ENCODE peak calls at places on chromosomes 4 and X, in four cellular contexts. Y is HepG2, B is ovary, J is sigmoid colon. G is an unnamed sample.
A peak's percentile ranks its signal among the peaks of the same experiment; 100 is the strongest.

GRCh38 chr4:4821577-4821976 is 37.9 kb upstream of the MSX1 start:
- DNase-seq in Y (peak; percentile 75), B (no peak), J (no peak), G (no peak)

GRCh38 chrX:31546130-31546529 is 474.3 kb upstream of the FTHL17 start:
- DNase-seq in Y (no peak), B (no peak), J (no peak), G (no peak)

GRCh38 chr4:7737752-7738457 is 201.8 kb downstream of the AFAP1 start:
- DNase-seq in Y (no peak), B (no peak), J (no peak), G (no peak)

GRCh38 chrX:23792861-23793553 is 10.0 kb downstream of the SAT1 start:
- DNase-seq in Y (no peak), B (no peak), J (no peak), G (no peak)

GRCh38 chrX:106201502-106202178 is 33.5 kb downstream of the PWWP3B start:
- DNase-seq in Y (no peak), B (no peak), J (no peak), G (no peak)

GRCh38 chrX:123983240-123983639 is 21.7 kb downstream of the STAG2 start:
- DNase-seq in Y (no peak), B (no peak), J (no peak), G (no peak)

GRCh38 chrX:150324035-150324728 is 38.9 kb upstream of the MAMLD1 start:
- DNase-seq in Y (peak; percentile 4), B (no peak), J (no peak), G (no peak)

GRCh38 chrX:69163936-69164741 is 1.1 kb downstream of the PJA1 start:
- DNase-seq in Y (no peak), B (peak; percentile 34), J (no peak), G (peak; percentile 27)

GRCh38 chr4:149631629-149632028 is 184.0 kb downstream of the IQCM start:
- DNase-seq in Y (no peak), B (no peak), J (no peak), G (no peak)

GRCh38 chr4:42397256-42397634 is at the start of gene SHISA3:
- DNase-seq in Y (no peak), B (no peak), J (no peak), G (peak; percentile 9)

GRCh38 chr4:26257850-26258249 is 63.0 kb upstream of the RBPJ start:
- DNase-seq in Y (no peak), B (no peak), J (no peak), G (no peak)

GRCh38 chrX:10952619-10953018 is 158.5 kb upstream of the HCCS start:
- DNase-seq in Y (no peak), B (no peak), J (no peak), G (no peak)

GRCh38 chr4:173463816-173464215 is 64.9 kb upstream of the SCRG1 start:
- DNase-seq in Y (no peak), B (no peak), J (no peak), G (no peak)

GRCh38 chr4:144687466-144687865 is 41.5 kb downstream of the HHIP start:
- DNase-seq in Y (no peak), B (no peak), J (no peak), G (no peak)

GRCh38 chr4:137124278-137124932 is 407.9 kb downstream of the PCDH18 start:
- DNase-seq in Y (peak; percentile 17), B (no peak), J (no peak), G (no peak)

GRCh38 chrX:10325606-10326005 is 168.8 kb downstream of the CLCN4 start:
- DNase-seq in Y (no peak), B (no peak), J (no peak), G (no peak)

GRCh38 chr4:67568820-67569219 is 10.3 kb downstream of the STAP1 start:
- DNase-seq in Y (no peak), B (no peak), J (no peak), G (no peak)

GRCh38 chrX:100643943-100644587 is at the start of gene SRPX2:
- DNase-seq in Y (no peak), B (peak; percentile 69), J (peak; percentile 85), G (peak; percentile 50)

GRCh38 chr4:5711479-5712184 is 631 bp downstream of the EVC start:
- DNase-seq in Y (peak; percentile 15), B (peak; percentile 36), J (peak; percentile 77), G (no peak)

GRCh38 chrX:68686684-68687045 is 39.2 kb downstream of the STARD8 start:
- DNase-seq in Y (no peak), B (peak; percentile 40), J (peak; percentile 74), G (no peak)

GRCh38 chr4:152831416-152831815 is 51.7 kb downstream of the ARFIP1 start:
- DNase-seq in Y (no peak), B (no peak), J (no peak), G (no peak)

GRCh38 chr4:42008011-42008786 is 17.9 kb downstream of the SLC30A9 start:
- DNase-seq in Y (no peak), B (no peak), J (no peak), G (no peak)

GRCh38 chr4:25654031-25654970 is 1.4 kb upstream of the SLC34A2 start:
- DNase-seq in Y (no peak), B (no peak), J (no peak), G (no peak)

DNA sequence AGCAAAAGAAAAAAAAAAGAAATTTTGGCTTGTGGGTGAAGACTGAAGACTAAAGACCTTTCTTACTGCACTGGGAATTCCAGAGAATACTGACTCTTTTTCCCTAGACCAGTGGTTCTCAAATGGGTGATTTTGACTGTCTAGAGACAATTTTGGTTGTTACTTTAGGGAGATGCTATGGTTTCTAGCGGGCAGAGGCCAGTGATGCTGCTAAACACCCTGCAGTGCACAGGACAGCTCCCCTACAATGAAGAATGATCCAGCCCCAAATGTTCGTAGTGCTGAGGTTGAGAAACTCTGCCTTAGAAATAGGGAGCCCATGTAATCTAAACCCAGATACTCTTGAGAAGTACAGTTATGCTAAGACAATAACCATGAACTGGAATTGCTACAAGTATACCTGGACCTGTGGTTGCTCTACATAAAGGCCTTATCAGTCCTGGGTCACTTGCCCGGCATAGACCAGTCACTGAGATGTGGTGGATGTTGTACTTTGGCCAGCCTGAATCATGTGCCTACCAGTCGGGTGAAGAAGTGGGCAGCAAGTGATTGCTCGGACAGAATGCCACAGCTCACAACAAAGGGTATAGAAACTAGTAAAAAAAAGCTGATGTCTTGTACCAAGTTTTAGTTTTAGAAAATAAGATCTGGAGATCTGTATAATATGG is 16.0 kb downstream of the ARHGAP10 start:
- DNase-seq in Y (no peak), B (no peak), J (no peak), G (no peak)
- TF ChIP-seq EP300 in Y (no peak), B (no peak), J (no peak), G (no peak)

GRCh38 chr4:101787917-101788316 is 2.6 kb upstream of the BANK1 start:
- DNase-seq in Y (no peak), B (no peak), J (no peak), G (no peak)
- TF ChIP-seq EP300 in Y (no peak), B (no peak), J (no peak), G (no peak)

DNA sequence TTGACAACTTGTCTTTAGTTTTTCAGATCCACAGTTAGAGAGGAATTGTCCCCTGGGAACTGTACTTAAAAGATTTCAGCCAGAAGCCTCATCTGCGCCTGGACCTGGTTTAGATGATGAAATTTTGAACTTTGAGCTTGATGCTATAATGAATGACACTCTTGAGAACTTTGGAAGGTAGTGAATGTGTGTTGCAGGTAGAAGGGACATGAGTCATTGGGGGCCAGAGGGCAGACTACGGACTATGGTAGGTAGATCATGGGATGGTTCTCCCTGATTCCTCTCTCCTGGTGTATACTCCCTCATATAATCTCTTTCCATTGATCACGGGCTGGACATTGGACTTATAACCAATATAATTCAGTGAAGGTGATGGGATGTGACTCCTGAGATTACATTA is 38.8 kb upstream of the GLRA3 start:
- DNase-seq in Y (no peak), B (no peak), J (no peak), G (no peak)
- TF ChIP-seq EP300 in Y (no peak), B (no peak), J (no peak), G (no peak)

GRCh38 chr4:72525938-72526337 is 43.1 kb downstream of the ADAMTS3 start:
- DNase-seq in Y (no peak), B (peak; percentile 79), J (no peak), G (no peak)
- TF ChIP-seq EP300 in Y (no peak), B (no peak), J (no peak), G (no peak)

GRCh38 chrX:12997898-12998687 is 23.2 kb downstream of the TMSB4X start:
- DNase-seq in Y (no peak), B (no peak), J (no peak), G (no peak)

GRCh38 chrX:13000311-13000811 is 25.5 kb downstream of the TMSB4X start:
- DNase-seq in Y (no peak), B (no peak), J (no peak), G (no peak)

GRCh38 chrX:13001097-13001496 is 26.2 kb downstream of the TMSB4X start:
- DNase-seq in Y (no peak), B (no peak), J (no peak), G (no peak)

GRCh38 chrX:12996934-12997435 is 22.1 kb downstream of the TMSB4X start:
- DNase-seq in Y (no peak), B (no peak), J (no peak), G (no peak)

DNA sequence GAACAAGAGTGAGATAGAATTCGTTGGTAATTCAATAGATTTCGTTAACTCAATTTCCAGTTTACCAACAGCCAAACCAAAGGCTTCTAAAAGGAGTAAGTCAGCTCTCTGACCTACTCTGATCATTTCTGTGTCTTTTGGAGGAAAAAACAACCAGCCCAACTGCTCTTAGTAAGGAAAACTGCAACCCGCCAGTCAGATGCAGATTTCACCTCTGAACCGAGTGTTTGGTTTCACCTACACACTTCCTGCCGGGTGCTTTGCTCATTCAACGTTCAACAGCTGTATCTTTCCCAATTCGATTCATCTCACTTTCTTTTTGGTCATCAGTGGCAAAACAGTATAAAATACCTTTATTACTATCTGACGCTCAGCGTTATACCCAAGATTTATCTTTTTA is 24.5 kb downstream of the TMSB4X start:
- DNase-seq in Y (no peak), B (no peak), J (no peak), G (no peak)
- TF ChIP-seq EP300 in Y (no peak), B (no peak), J (no peak), G (no peak)

GRCh38 chr4:88779431-88779830 is 81.8 kb upstream of the NAP1L5 start:
- DNase-seq in Y (no peak), B (no peak), J (no peak), G (no peak)
- TF ChIP-seq EP300 in Y (no peak), B (no peak), J (no peak), G (no peak)

G was measured in transverse colon.